ENCODE peak calls at places on chromosome 12, in four cellular contexts. Y, Z, J and B are unnamed samples.

GRCh38 chr12:63206908-63207307 is 55.9 kb upstream of the AVPR1A start:
- DNase-seq in Z (no peak), Y (no peak), J (no peak), B (no peak)

GRCh38 chr12:76916170-76916540 is 37.3 kb upstream of the CSRP2 start:
- DNase-seq in Z (no peak), J (no peak), Y (no peak), B (peak; percentile 27)

GRCh38 chr12:72271741-72272661 is at the start of gene TRHDE:
- DNase-seq in Z (no peak), J (no peak), Y (no peak), B (peak; percentile 60)

GRCh38 chr12:31324116-31324844 is 1.7 kb downstream of the SINHCAF start:
- DNase-seq in Z (peak; percentile 72), J (peak; percentile 51), Y (no peak), B (peak; percentile 73)

GRCh38 chr12:43281563-43281962 is 270.4 kb downstream of the ADAMTS20 start:
- DNase-seq in J (no peak), Z (no peak), Y (no peak), B (no peak)

GRCh38 chr12:124512667-124513296 is 54.6 kb downstream of the NCOR2 start:
- DNase-seq in Y (no peak), J (peak; percentile 81), Z (peak; percentile 75), B (peak; percentile 98)

GRCh38 chr12:92593734-92594402 is 108.9 kb upstream of the PLEKHG7 start:
- DNase-seq in J (no peak), Y (peak; percentile 96), Z (peak; percentile 88), B (peak; percentile 96)

GRCh38 chr12:16389594-16389993 is 42.1 kb downstream of the MGST1 start:
- DNase-seq in Y (no peak), J (no peak), Z (no peak), B (peak; percentile 88)

DNA sequence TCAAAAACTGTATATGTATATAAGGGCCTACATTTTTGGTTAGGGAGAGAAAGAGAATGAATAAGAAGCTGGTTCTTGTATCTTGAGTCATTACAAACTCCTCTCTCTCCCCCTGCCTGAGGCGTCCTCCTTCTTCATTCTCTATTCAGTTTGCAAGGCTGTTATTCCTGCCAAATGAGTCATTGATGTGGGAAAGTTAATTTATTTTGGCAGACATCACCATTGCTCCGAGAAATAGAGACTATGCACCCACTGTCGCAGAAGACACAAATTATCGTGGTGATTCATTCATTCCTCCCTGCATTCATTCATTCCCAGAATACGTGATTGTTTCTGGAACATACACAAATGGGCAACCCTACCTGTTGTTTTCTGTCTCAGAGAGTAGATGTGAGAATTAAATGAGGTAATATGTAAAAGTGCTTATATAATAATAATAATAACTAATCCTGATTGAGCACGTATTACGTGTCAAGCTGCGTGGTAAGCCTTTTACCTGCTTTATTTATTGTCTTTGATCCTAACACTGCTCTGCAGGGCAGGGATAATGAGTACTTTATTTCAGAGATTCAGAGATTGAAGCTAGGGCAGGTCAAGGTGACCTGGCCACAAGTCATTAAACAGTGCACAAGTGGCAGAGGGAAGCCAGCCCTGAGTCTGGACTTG is 112.6 kb upstream of the MED13L start:
- DNase-seq in Z (peak; percentile 64), Y (no peak), J (no peak), B (peak; percentile 98)
- TF ChIP-seq ELK1 in Z (no peak), Y (no peak), J (no peak), B (no peak)

GRCh38 chr12:122979908-122980191 is 631 bp upstream of the ARL6IP4 start:
- DNase-seq in Z (no peak), Y (no peak), J (no peak), B (no peak)

GRCh38 chr12:122977153-122977552 is 2.1 kb downstream of the OGFOD2 start:
- DNase-seq in J (no peak), Z (no peak), Y (no peak), B (no peak)

GRCh38 chr12:122977655-122978392 is 2.7 kb upstream of the ARL6IP4 start:
- DNase-seq in J (no peak), Y (no peak), Z (no peak), B (no peak)

GRCh38 chr12:122979001-122979907 is 1.2 kb upstream of the ARL6IP4 start:
- DNase-seq in Y (no peak), J (no peak), Z (no peak), B (no peak)

DNA sequence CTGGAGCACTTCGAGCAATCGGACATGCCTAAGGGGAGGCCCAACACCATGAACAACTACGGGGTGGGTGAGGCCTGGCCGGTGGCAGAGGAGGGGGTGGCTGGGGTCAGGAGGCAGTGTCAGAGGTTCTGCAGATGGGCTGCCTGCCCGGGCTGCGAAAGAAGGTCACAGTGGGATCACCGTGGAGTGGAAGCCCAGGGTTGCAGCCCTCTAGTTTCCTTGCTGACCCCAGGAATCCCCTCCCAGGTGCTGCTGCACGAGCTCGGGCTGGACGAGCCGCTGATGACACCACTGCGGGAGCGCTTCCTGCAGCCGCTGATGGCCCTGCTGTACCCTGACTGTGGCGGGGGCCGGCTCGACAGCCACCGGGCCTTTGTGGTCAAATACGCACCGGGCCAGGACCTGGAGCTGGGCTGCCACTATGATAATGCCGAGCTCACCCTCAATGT is 1.9 kb upstream of the ARL6IP4 start:
- DNase-seq in J (no peak), Y (no peak), Z (no peak), B (no peak)
- TF ChIP-seq ELK1 in J (no peak), Y (no peak), Z (no peak), B (no peak)

GRCh38 chr12:122860854-122861585 is 25.8 kb downstream of the HIP1R start:
- DNase-seq in J (no peak), Y (no peak), Z (no peak), B (no peak)
- TF ChIP-seq ELK1 in J (no peak), Y (no peak), Z (no peak), B (no peak)

GRCh38 chr12:45726594-45727300 is 2.8 kb upstream of the ARID2 start:
- DNase-seq in Y (no peak), J (peak; percentile 36), Z (peak; percentile 33), B (peak; percentile 21)
- TF ChIP-seq ELK1 in Y (no peak), J (no peak), Z (no peak), B (no peak)